ENCODE peak calls at places on chromosomes 7 and 10, in ten cellular contexts. O is naive thymus-derived CD4-positive, alpha-beta T cell; U is cardiac muscle cell; T is IMR-90; A is right atrium auricular region; C is right lobe of liver; Y is heart left ventricle; G is brain microvascular endothelial cell; X is spleen; F is aorta. P is an unnamed sample.
A peak's percentile ranks its signal among the peaks of the same experiment; 100 is the strongest.

GRCh38 chr7:79434098-79434497 is 19.4 kb downstream of the MAGI2 start:
- DNase-seq in O (no peak), U (no peak), T (peak; percentile 90), A (no peak), C (no peak), Y (no peak), G (peak; percentile 70), X (no peak), F (no peak), P (no peak)

GRCh38 chr7:85851571-85852193 is 664.8 kb upstream of the SEMA3D start:
- DNase-seq in O (no peak), U (peak; percentile 34), T (peak; percentile 69), A (no peak), C (no peak), Y (no peak), G (no peak), X (no peak), F (no peak), P (no peak)

GRCh38 chr10:112967200-112967599 is 17.2 kb downstream of the TCF7L2 start:
- DNase-seq in O (no peak), U (no peak), T (peak; percentile 95), A (no peak), C (no peak), Y (no peak), G (peak; percentile 29), X (no peak), F (no peak), P (no peak)

GRCh38 chr10:132233501-132234075 is 46.8 kb downstream of the DPYSL4 start:
- DNase-seq in O (peak; percentile 4), U (no peak), T (no peak), A (no peak), C (no peak), Y (no peak), G (no peak), X (no peak), F (no peak), P (no peak)

GRCh38 chr7:1890289-1891235 is 220.5 kb downstream of the ELFN1 start:
- DNase-seq in O (no peak), U (no peak), T (no peak), A (no peak), C (no peak), Y (peak; percentile 16), G (no peak), X (no peak), F (no peak), P (no peak)

GRCh38 chr10:123651421-123652047 is 14.6 kb upstream of the GPR26 start:
- DNase-seq in O (no peak), U (no peak), T (no peak), A (peak; percentile 32), C (no peak), Y (no peak), G (no peak), X (peak; percentile 39), F (no peak), P (no peak)

GRCh38 chr7:12890586-12890985 is 203.2 kb downstream of the ARL4A start:
- DNase-seq in O (no peak), U (no peak), T (no peak), A (no peak), C (no peak), Y (no peak), G (no peak), X (no peak), F (no peak), P (no peak)

GRCh38 chr7:78683566-78683965 is 769.9 kb downstream of the MAGI2 start:
- DNase-seq in O (no peak), U (no peak), T (no peak), A (no peak), C (no peak), Y (no peak), G (no peak), X (no peak), F (no peak), P (no peak)

GRCh38 chr10:100909506-100910260 is 3.1 kb upstream of the SLF2 start:
- DNase-seq in O (no peak), U (no peak), T (no peak), A (no peak), C (no peak), Y (no peak), G (no peak), X (no peak), F (no peak), P (no peak)

GRCh38 chr7:154493594-154493993 is 441.4 kb downstream of the DPP6 start:
- DNase-seq in O (no peak), U (no peak), T (no peak), A (no peak), C (no peak), Y (no peak), G (no peak), X (no peak), F (no peak), P (no peak)

GRCh38 chr10:11757452-11757819 is 15.3 kb downstream of the ECHDC3 start:
- DNase-seq in O (no peak), U (peak; percentile 91), T (peak; percentile 91), A (peak; percentile 86), C (peak; percentile 66), Y (peak; percentile 73), G (peak; percentile 97), X (no peak), F (peak; percentile 72), P (peak; percentile 86)

GRCh38 chr10:125633517-125633999 is 49.4 kb downstream of the TEX36 start:
- DNase-seq in O (no peak), U (no peak), T (no peak), A (no peak), C (no peak), Y (no peak), G (no peak), X (no peak), F (no peak), P (no peak)

GRCh38 chr7:85125679-85126078 is 61.2 kb downstream of the SEMA3D start:
- DNase-seq in O (no peak), U (no peak), T (peak; percentile 20), A (no peak), C (no peak), Y (no peak), G (no peak), X (no peak), F (no peak), P (no peak)

GRCh38 chr7:70596575-70596891 is 535.4 kb upstream of the GALNT17 start:
- DNase-seq in O (no peak), U (no peak), T (no peak), A (no peak), C (no peak), Y (no peak), G (no peak), X (no peak), F (no peak), P (no peak)

GRCh38 chr7:23246540-23246939 is at the start of gene GPNMB:
- DNase-seq in O (no peak), U (no peak), T (peak; percentile 58), A (peak; percentile 72), C (no peak), Y (peak; percentile 30), G (peak; percentile 52), X (no peak), F (peak; percentile 70), P (no peak)

GRCh38 chr10:121070671-121071070 is 219.5 kb downstream of the WDR11 start:
- DNase-seq in O (no peak), U (no peak), T (no peak), A (no peak), C (no peak), Y (no peak), G (no peak), X (no peak), F (no peak), P (no peak)

GRCh38 chr7:156160811-156161210 is 348.5 kb upstream of the SHH start:
- DNase-seq in O (no peak), U (no peak), T (no peak), A (peak; percentile 23), C (no peak), Y (no peak), G (no peak), X (no peak), F (no peak), P (no peak)

GRCh38 chr7:80145780-80146422 is 11.3 kb downstream of the GNAI1 start:
- DNase-seq in O (no peak), U (peak; percentile 52), T (peak; percentile 93), A (no peak), C (no peak), Y (no peak), G (peak; percentile 97), X (no peak), F (no peak), P (no peak)

GRCh38 chr10:94735197-94735596 is 27.3 kb upstream of the CYP2C19 start:
- DNase-seq in O (no peak), U (no peak), T (no peak), A (no peak), C (peak; percentile 68), Y (no peak), G (no peak), X (no peak), F (no peak), P (no peak)

DNA sequence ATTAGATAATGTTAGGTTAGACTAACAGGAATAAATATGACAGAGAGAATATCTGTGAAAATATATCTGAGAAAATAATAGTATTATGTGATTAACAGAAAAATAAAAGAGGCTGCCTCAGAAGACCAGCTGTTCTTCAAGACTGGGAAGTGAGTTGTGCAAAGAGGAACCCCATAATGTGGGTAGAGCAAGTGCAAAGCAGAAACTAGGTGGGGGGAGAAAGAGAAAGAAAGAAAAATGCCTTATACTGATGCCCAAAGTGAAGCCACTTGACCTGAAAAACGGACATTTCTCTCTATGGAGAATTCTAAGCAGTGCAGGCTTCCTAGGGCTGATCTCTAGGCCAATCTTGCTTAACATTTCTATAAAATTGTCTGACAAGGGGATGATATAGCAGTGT is 3.8 kb downstream of the NEBL start:
- DNase-seq in O (no peak), U (no peak), T (no peak), A (no peak), C (no peak), Y (no peak), G (no peak), X (no peak), F (no peak), P (no peak)
- H3K27ac ChIP-seq in O (no peak overlapping the region), U (peak overlapping the region; percentile 71), T (no peak overlapping the region), A (peak overlapping the region; percentile 83), C (no peak overlapping the region), Y (peak overlapping the region; percentile 16), G (no peak overlapping the region), X (no peak overlapping the region), F (no peak overlapping the region), P (no peak overlapping the region)

GRCh38 chr7:107661865-107662379 is 1.3 kb downstream of the SLC26A4 start:
- DNase-seq in O (no peak), U (no peak), T (no peak), A (no peak), C (no peak), Y (no peak), G (no peak), X (no peak), F (no peak), P (no peak)
- H3K4me3 ChIP-seq in O (peak overlapping the region; percentile 30), U (peak overlapping the region; percentile 30), T (peak overlapping the region; percentile 79), A (peak overlapping the region; percentile 24), C (peak overlapping the region; percentile 32), Y (peak overlapping the region; percentile 65), G (peak overlapping the region; percentile 56), X (peak overlapping the region; percentile 79), F (peak overlapping the region; percentile 7), P (peak overlapping the region; percentile 34)

GRCh38 chr7:27181176-27181520 is 3.9 kb downstream of the HOXA11 start:
- DNase-seq in O (no peak), U (no peak), T (no peak), A (no peak), C (no peak), Y (no peak), G (no peak), X (peak; percentile 19), F (no peak), P (peak; percentile 2)
- H3K27me3 ChIP-seq in O (peaks cover 65% of the 10 kb centered on the region), U (peaks cover 100% of the 10 kb centered on the region), T (peaks cover 87% of the 10 kb centered on the region), A (peaks cover 84% of the 10 kb centered on the region), C (peaks cover 38% of the 10 kb centered on the region), Y (peaks cover 100% of the 10 kb centered on the region), G (peaks cover 92% of the 10 kb centered on the region), X (peaks cover 100% of the 10 kb centered on the region), F (no peaks in the 10 kb centered on the region), P (peaks cover 14% of the 10 kb centered on the region)

GRCh38 chr10:119542357-119542989 is at the start of gene RGS10:
- DNase-seq in O (peak; percentile 83), U (peak; percentile 17), T (peak; percentile 72), A (no peak), C (peak; percentile 81), Y (peak; percentile 81), G (peak; percentile 61), X (peak; percentile 94), F (peak; percentile 92), P (peak; percentile 45)
- H3K27ac ChIP-seq in O (peak within 1 kb of the TSS; percentile 89), U (no peak within 1 kb of the TSS), T (peak within 1 kb of the TSS; percentile 57), A (peak within 1 kb of the TSS; percentile 70), C (no peak within 1 kb of the TSS), Y (no peak within 1 kb of the TSS), G (peak within 1 kb of the TSS; percentile 52), X (peak within 1 kb of the TSS; percentile 74), F (no peak within 1 kb of the TSS), P (no peak within 1 kb of the TSS)

P was measured in body of pancreas.